ENCODE peak calls at places on chromosome 22, in five cellular contexts. I is tibial nerve, X is stomach, K is A549, C is heart left ventricle. W is an unnamed sample. For H3K4me1, the result is how much of the 10 kb centered on the place peaks cover.

GRCh38 chr22:31583861-31584485 is 78.0 kb downstream of the PISD start:
- DNase-seq in I (no peak), X (no peak), K (no peak), C (no peak), W (peak)

GRCh38 chr22:19713228-19713627 is 1.1 kb upstream of the SEPTIN5 start:
- DNase-seq in I (no peak), X (no peak), K (no peak), C (peak), W (no peak)

GRCh38 chr22:21754523-21755128 is 19.0 kb upstream of the YPEL1 start:
- DNase-seq in I (no peak), X (peak), K (no peak), C (no peak), W (peak)

GRCh38 chr22:44685384-44686056 is 16.5 kb upstream of the PRR5 start:
- DNase-seq in I (no peak), X (peak), K (peak), C (no peak), W (peak)

GRCh38 chr22:42443240-42444059 is 11.2 kb upstream of the NFAM1 start:
- DNase-seq in I (no peak), X (no peak), K (peak), C (no peak), W (no peak)

GRCh38 chr22:46011627-46012181 is 34.7 kb upstream of the WNT7B start:
- DNase-seq in I (no peak), X (no peak), K (no peak), C (peak), W (no peak)

GRCh38 chr22:37894939-37895670 is 11.0 kb upstream of the MICALL1 start:
- DNase-seq in I (no peak), X (peak), K (no peak), C (no peak), W (no peak)

GRCh38 chr22:50262460-50262911 is 1.0 kb upstream of the MAPK12 start:
- DNase-seq in I (no peak), X (no peak), K (no peak), C (no peak), W (no peak)

GRCh38 chr22:17130199-17130598 is 9.0 kb upstream of the TMEM121B start:
- DNase-seq in I (no peak), X (no peak), K (no peak), C (peak), W (no peak)

GRCh38 chr22:17097062-17097461 is 12.3 kb downstream of the IL17RA start:
- DNase-seq in I (no peak), X (no peak), K (no peak), C (no peak), W (no peak)

GRCh38 chr22:36860438-36860820 is 377 bp upstream of the NCF4 start:
- DNase-seq in I (no peak), X (no peak), K (no peak), C (no peak), W (no peak)

GRCh38 chr22:46542011-46542985 is 4.9 kb upstream of the CELSR1 start:
- DNase-seq in I (peak), X (peak), K (peak), C (peak), W (peak)

GRCh38 chr22:19596680-19597398 is 72.6 kb upstream of the CLDN5 start:
- DNase-seq in I (no peak), X (no peak), K (no peak), C (no peak), W (no peak)

GRCh38 chr22:45201678-45202332 is 38.1 kb downstream of the NUP50 start:
- DNase-seq in I (no peak), X (no peak), K (no peak), C (no peak), W (no peak)

GRCh38 chr22:47173535-47174021 is 411.1 kb downstream of the TBC1D22A start:
- DNase-seq in I (no peak), X (no peak), K (no peak), C (peak), W (no peak)

GRCh38 chr22:49586873-49587272 is 240.8 kb downstream of the BRD1 start:
- DNase-seq in I (no peak), X (no peak), K (no peak), C (no peak), W (no peak)

GRCh38 chr22:46551996-46552395 is 14.6 kb upstream of the CELSR1 start:
- DNase-seq in I (no peak), X (no peak), K (no peak), C (no peak), W (no peak)

GRCh38 chr22:22810018-22810427 is 77.6 kb upstream of the IGLL5 start:
- DNase-seq in I (peak), X (peak), K (peak), C (no peak), W (no peak)

GRCh38 chr22:49959782-49960158 is 802 bp upstream of the PIM3 start:
- DNase-seq in I (no peak), X (peak), K (no peak), C (no peak), W (peak)

GRCh38 chr22:41479671-41480396 is 10.9 kb downstream of the ACO2 start:
- DNase-seq in I (no peak), X (no peak), K (no peak), C (no peak), W (no peak)

GRCh38 chr22:41656515-41656914 is 32.2 kb downstream of the SNU13 start:
- DNase-seq in I (no peak), X (no peak), K (no peak), C (no peak), W (no peak)

GRCh38 chr22:44347549-44347948 is 34.8 kb upstream of the SHISAL1 start:
- DNase-seq in I (no peak), X (no peak), K (no peak), C (no peak), W (no peak)

GRCh38 chr22:17769013-17769715 is 5.1 kb downstream of the BID start:
- DNase-seq in I (no peak), X (no peak), K (no peak), C (no peak), W (peak)

GRCh38 chr22:46057762-46058420 is 80.9 kb upstream of the WNT7B start:
- DNase-seq in I (peak), X (peak), K (no peak), C (peak), W (peak)

GRCh38 chr22:24040946-24041345 is 29.8 kb downstream of the CABIN1 start:
- DNase-seq in I (no peak), X (peak), K (no peak), C (no peak), W (no peak)
- H3K4me1 ChIP-seq in I (under half), X (under half), K (under half), C (under half), W (under half)

GRCh38 chr22:35663371-35663770 is 15.1 kb downstream of the APOL6 start:
- DNase-seq in I (no peak), X (no peak), K (no peak), C (no peak), W (no peak)

GRCh38 chr22:35656284-35656752 is 8.1 kb downstream of the APOL6 start:
- DNase-seq in I (no peak), X (no peak), K (no peak), C (no peak), W (no peak)

GRCh38 chr22:35664955-35665577 is 16.8 kb downstream of the APOL6 start:
- DNase-seq in I (no peak), X (no peak), K (no peak), C (no peak), W (no peak)

GRCh38 chr22:35657571-35658312 is 9.5 kb downstream of the APOL6 start:
- DNase-seq in I (no peak), X (no peak), K (no peak), C (no peak), W (no peak)

DNA sequence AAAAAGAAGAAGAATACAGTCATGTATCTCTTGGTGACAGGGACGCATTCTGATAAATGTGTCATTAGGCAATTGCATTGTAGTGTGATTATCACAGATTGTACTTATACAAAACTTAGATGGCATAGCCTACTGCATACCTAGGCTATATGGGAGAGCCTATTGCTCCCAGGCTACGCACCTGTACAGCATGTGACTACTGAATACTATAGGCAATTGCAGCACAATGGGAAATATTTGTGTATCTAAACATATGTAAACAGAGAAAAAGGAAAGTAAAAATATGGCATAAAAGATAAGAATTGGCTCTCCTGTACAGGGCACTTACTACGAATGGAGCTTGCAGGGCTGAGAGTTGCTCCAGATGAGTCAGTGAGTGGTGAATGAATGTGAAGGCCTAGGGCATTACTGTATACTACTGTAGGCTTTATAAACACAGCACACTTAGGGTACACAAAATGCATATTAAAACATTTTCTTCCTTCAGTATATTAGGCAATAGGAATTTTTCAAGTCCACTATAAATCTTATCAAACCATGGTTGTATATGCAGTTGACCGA is 13.2 kb downstream of the APOL6 start:
- DNase-seq in I (no peak), X (no peak), K (no peak), C (no peak), W (no peak)
- TF ChIP-seq POLR2A in I (no peak), X (no peak), K (no peak), C (no peak), W (no peak)

GRCh38 chr22:27111796-27112195 is 454.4 kb downstream of the MIAT start:
- DNase-seq in I (no peak), X (no peak), K (no peak), C (no peak), W (no peak)
- H3K4me1 ChIP-seq in I (half or more), X (under half), K (half or more), C (under half), W (under half)

DNA sequence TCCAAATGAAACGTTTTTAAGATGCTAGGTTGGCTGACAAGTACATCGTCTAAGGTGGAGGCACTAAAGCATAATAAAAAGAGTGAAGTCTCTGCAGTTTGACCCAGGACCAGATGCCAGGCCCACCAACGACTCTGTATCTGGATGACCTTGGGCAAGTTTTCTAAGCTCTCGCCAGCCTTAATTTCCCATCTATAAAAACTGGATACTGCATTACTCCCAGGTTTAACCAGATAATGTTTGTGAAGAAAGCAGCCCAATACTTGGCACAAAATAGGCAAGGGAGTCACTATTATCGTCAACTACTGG is 49.0 kb downstream of the FAM83F start:
- DNase-seq in I (no peak), X (no peak), K (no peak), C (no peak), W (no peak)
- TF ChIP-seq POLR2A in I (no peak), X (no peak), K (no peak), C (no peak), W (no peak)